ENCODE peak calls at places on chromosomes 4 and X, in four cellular contexts. F, T, L and V are unnamed samples.

GRCh38 chrX:153457827-153458466 is 12.1 kb upstream of the TREX2 start:
- DNase-seq in F (no peak), L (no peak), T (no peak), V (no peak)

GRCh38 chr4:25903905-25904747 is 9.9 kb upstream of the SMIM20 start:
- DNase-seq in F (no peak), T (no peak), L (no peak), V (no peak)

GRCh38 chr4:3853388-3854035 is 87.3 kb downstream of the ADRA2C start:
- DNase-seq in T (no peak), L (no peak), F (no peak), V (no peak)

GRCh38 chr4:78827191-78827590 is 51.0 kb downstream of the BMP2K start:
- DNase-seq in L (no peak), T (no peak), F (no peak), V (no peak)

GRCh38 chrX:136577562-136577961 is 45.5 kb downstream of the VGLL1 start:
- DNase-seq in L (peak; percentile 24), F (peak; percentile 38), T (peak; percentile 44), V (peak; percentile 47)

GRCh38 chrX:50903387-50904027 is 7.0 kb upstream of the BMP15 start:
- DNase-seq in L (peak; percentile 27), T (peak; percentile 32), F (no peak), V (no peak)

GRCh38 chrX:20066968-20067708 is 49.6 kb downstream of the MAP7D2 start:
- DNase-seq in T (peak; percentile 71), L (peak; percentile 38), F (peak; percentile 30), V (no peak)

GRCh38 chr4:70739496-70740337 is 18.0 kb downstream of the RUFY3 start:
- DNase-seq in F (no peak), L (no peak), T (no peak), V (no peak)

GRCh38 chrX:154900323-154900722 is 14.2 kb downstream of the F8A1 start:
- DNase-seq in L (no peak), F (no peak), T (no peak), V (no peak)

GRCh38 chr4:52866734-52867133 is 4.6 kb downstream of the RASL11B start:
- DNase-seq in T (no peak), F (no peak), L (no peak), V (no peak)

GRCh38 chr4:112889619-112890294 is 159.7 kb upstream of the ANK2 start:
- DNase-seq in F (no peak), T (no peak), L (no peak), V (no peak)

GRCh38 chrX:54178100-54178940 is 4.7 kb downstream of the FAM120C start:
- DNase-seq in F (no peak), T (peak; percentile 24), L (no peak), V (no peak)

GRCh38 chr4:183014361-183015084 is 84.5 kb upstream of the WWC2 start:
- DNase-seq in F (no peak), L (no peak), T (no peak), V (no peak)

GRCh38 chr4:122746485-122746965 is 14.0 kb downstream of the BBS12 start:
- DNase-seq in T (no peak), F (no peak), L (no peak), V (no peak)

GRCh38 chr4:32789026-32789608 is 2068.9 kb downstream of the PCDH7 start:
- DNase-seq in L (no peak), T (no peak), F (no peak), V (no peak)

GRCh38 chrX:35104626-35105025 is 162.0 kb downstream of the FAM47B start:
- DNase-seq in T (no peak), F (no peak), L (no peak), V (no peak)

GRCh38 chr4:146981651-146982050 is 36.0 kb upstream of the TTC29 start:
- DNase-seq in T (no peak), L (no peak), F (no peak), V (no peak)

GRCh38 chr4:83556006-83556712 is 20.3 kb downstream of the GPAT3 start:
- DNase-seq in L (no peak), T (no peak), F (no peak), V (no peak)

GRCh38 chr4:132395576-132395975 is 753.5 kb upstream of the PCDH10 start:
- DNase-seq in F (no peak), T (no peak), L (no peak), V (no peak)

GRCh38 chrX:123830309-123830708 is 29.5 kb upstream of the XIAP start:
- DNase-seq in T (peak; percentile 88), F (no peak), L (no peak), V (no peak)

GRCh38 chr4:98606879-98607278 is 51.5 kb downstream of the TSPAN5 start:
- DNase-seq in T (no peak), F (no peak), L (no peak), V (no peak)

GRCh38 chr4:120443111-120443510 is 376.5 kb upstream of the MAD2L1 start:
- DNase-seq in L (no peak), T (no peak), F (no peak), V (no peak)

GRCh38 chrX:132743086-132743485 is 215.3 kb downstream of the HS6ST2 start:
- DNase-seq in F (no peak), L (no peak), T (no peak), V (no peak)

GRCh38 chrX:9859711-9860555 is 73.7 kb downstream of the SHROOM2 start:
- DNase-seq in L (no peak), F (no peak), T (no peak), V (no peak)

GRCh38 chr4:130416228-130416627 is 1320.3 kb downstream of the C4orf33 start:
- DNase-seq in T (no peak), F (no peak), L (no peak), V (no peak)

GRCh38 chr4:120865985-120866384 is 56.5 kb downstream of the PRDM5 start:
- DNase-seq in F (no peak), T (no peak), L (no peak), V (no peak)

GRCh38 chr4:95061220-95061619 is 303.5 kb downstream of the BMPR1B start:
- DNase-seq in F (no peak), L (no peak), T (no peak), V (no peak)

GRCh38 chr4:89009107-89009506 is 47.9 kb downstream of the FAM13A start:
- DNase-seq in T (no peak), F (no peak), L (no peak), V (no peak)
- H3K4me1 ChIP-seq in T (peaks cover 14% of the 10 kb centered on the region), F (no peaks in the 10 kb centered on the region), L (no peaks in the 10 kb centered on the region), V (no peaks in the 10 kb centered on the region)

GRCh38 chrX:13864264-13864663 is 47.4 kb upstream of the GPM6B start:
- DNase-seq in T (no peak), L (no peak), F (no peak), V (no peak)
- H3K4me3 ChIP-seq in T (no peak overlapping the region), L (no peak overlapping the region), F (no peak overlapping the region), V (no peak overlapping the region)

GRCh38 chr4:87034527-87034926 is 99.7 kb downstream of the AFF1 start:
- DNase-seq in F (no peak), T (no peak), L (no peak), V (no peak)
- H3K4me1 ChIP-seq in F (no peaks in the 10 kb centered on the region), T (peaks cover 80% of the 10 kb centered on the region), L (peaks cover 2% of the 10 kb centered on the region), V (no peaks in the 10 kb centered on the region)

GRCh38 chrX:49276671-49277519 is 7.3 kb downstream of the PPP1R3F start:
- DNase-seq in F (no peak), L (no peak), T (no peak), V (no peak)
- H3K4me3 ChIP-seq in F (no peak overlapping the region), L (no peak overlapping the region), T (no peak overlapping the region), V (no peak overlapping the region)

DNA sequence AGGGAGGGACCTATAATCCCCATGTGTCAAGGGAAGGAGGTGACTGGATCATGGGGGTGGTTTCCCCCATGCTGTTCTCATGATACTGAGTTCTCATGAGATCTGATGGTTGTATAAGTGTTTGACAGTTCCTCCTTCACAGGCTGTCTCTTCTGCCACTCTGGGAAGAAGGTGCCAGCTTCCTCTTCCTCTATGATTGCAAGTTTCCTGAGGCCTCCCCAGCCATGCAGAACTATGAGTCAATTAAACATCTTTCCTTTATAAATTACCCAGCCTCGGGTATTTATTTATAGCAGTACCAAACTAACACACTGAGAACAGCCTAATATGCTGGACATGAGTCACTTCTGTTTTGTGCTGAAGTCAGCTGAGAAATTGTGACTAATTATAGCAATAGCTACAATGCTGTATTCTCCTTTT is 656.9 kb upstream of the CPEB2 start:
- DNase-seq in T (no peak), L (no peak), F (no peak), V (no peak)
- H3K4me1 ChIP-seq in T (no peaks in the 10 kb centered on the region), L (no peaks in the 10 kb centered on the region), F (no peaks in the 10 kb centered on the region), V (no peaks in the 10 kb centered on the region)

GRCh38 chr4:88599298-88599697 is 7.0 kb downstream of the HERC3 start:
- DNase-seq in F (no peak), L (no peak), T (peak; percentile 16), V (no peak)
- H3K4me3 ChIP-seq in F (no peak overlapping the region), L (no peak overlapping the region), T (no peak overlapping the region), V (peak overlapping the region; percentile 23)

DNA sequence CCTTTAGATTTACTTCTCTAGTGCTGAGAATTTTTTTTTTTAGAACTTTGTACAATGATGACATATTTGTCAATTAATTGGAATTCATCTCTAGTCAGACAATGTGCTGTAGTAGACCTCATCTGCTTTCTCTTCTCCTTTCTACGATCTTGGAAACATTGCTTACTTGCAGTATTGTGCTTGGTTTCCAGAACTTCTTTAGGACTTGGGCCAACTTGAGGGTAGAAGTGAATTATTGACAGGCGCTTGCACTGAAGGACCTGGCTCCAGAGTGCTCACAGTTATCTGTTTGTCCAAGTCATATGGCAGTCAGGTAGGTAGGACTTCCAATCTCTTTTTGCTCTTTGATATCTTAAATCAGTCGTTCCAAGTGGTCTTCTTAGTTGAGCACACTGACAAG is 39.6 kb downstream of the FNIP2 start:
- DNase-seq in F (no peak), L (no peak), T (no peak), V (no peak)
- H3K4me1 ChIP-seq in F (peaks cover 29% of the 10 kb centered on the region), L (peaks cover 15% of the 10 kb centered on the region), T (peaks cover 23% of the 10 kb centered on the region), V (peaks cover 10% of the 10 kb centered on the region)